ENCODE peak calls at places on chromosomes 2 and 18, in five cellular contexts. R is H9, Y is H1, C is neuronal stem cell, U is trophoblast cell. J is an unnamed sample.

GRCh38 chr2:28344756-28345291 is 47.8 kb upstream of the FOSL2 start:
- DNase-seq in R (no peak), Y (no peak), U (peak; percentile 92), C (no peak), J (no peak)

GRCh38 chr18:33495278-33495677 is 54.8 kb upstream of the CCDC178 start:
- DNase-seq in Y (no peak), R (peak; percentile 66), U (no peak), C (peak; percentile 14), J (peak; percentile 69)

GRCh38 chr2:61253136-61253535 is 91.1 kb downstream of the C2orf74 start:
- DNase-seq in R (no peak), Y (no peak), C (no peak), U (no peak), J (no peak)

GRCh38 chr18:49178736-49179135 is 228.0 kb upstream of the SMAD7 start:
- DNase-seq in U (no peak), C (no peak), Y (no peak), R (no peak), J (peak; percentile 33)

GRCh38 chr2:232436381-232437129 is 19.4 kb upstream of the ALPI start:
- DNase-seq in U (no peak), C (no peak), Y (no peak), R (peak; percentile 47), J (no peak)

GRCh38 chr18:49752095-49752457 is 61.3 kb downstream of the ACAA2 start:
- DNase-seq in R (no peak), C (no peak), Y (peak; percentile 34), U (no peak), J (no peak)

GRCh38 chr2:288002-288742 is at the start of gene ALKAL2:
- DNase-seq in C (no peak), U (no peak), R (peak; percentile 33), Y (peak; percentile 70), J (peak; percentile 15)

GRCh38 chr2:235066895-235067294 is 115.1 kb downstream of the SH3BP4 start:
- DNase-seq in R (no peak), Y (no peak), U (no peak), C (peak; percentile 65), J (no peak)

GRCh38 chr2:128779301-128780095 is 460.8 kb upstream of the HS6ST1 start:
- DNase-seq in R (peak; percentile 24), U (no peak), Y (peak; percentile 36), C (no peak), J (no peak)

GRCh38 chr18:5286525-5286924 is 9.0 kb downstream of the ZBTB14 start:
- DNase-seq in U (no peak), C (no peak), Y (no peak), R (no peak), J (no peak)

GRCh38 chr2:9831670-9832069 is 11.6 kb upstream of the TAF1B start:
- DNase-seq in Y (no peak), R (no peak), U (no peak), C (no peak), J (no peak)

GRCh38 chr2:206084870-206085741 is 868 bp downstream of the INO80D start:
- DNase-seq in Y (peak; percentile 72), R (peak; percentile 37), U (no peak), C (peak; percentile 33), J (peak; percentile 42)

GRCh38 chr18:13186687-13187086 is 31.9 kb upstream of the LDLRAD4 start:
- DNase-seq in C (no peak), R (no peak), Y (no peak), U (no peak), J (no peak)

GRCh38 chr2:64876137-64876647 is 113.0 kb upstream of the SLC1A4 start:
- DNase-seq in C (peak; percentile 76), U (peak; percentile 87), R (peak; percentile 69), Y (peak; percentile 53), J (peak; percentile 91)

GRCh38 chr2:101012706-101013181 is 10.7 kb downstream of the RPL31 start:
- DNase-seq in R (no peak), U (peak; percentile 19), C (peak; percentile 52), Y (peak; percentile 60), J (peak; percentile 52)

GRCh38 chr2:81481994-81482368 is 1177.4 kb upstream of the LRRTM1 start:
- DNase-seq in Y (no peak), C (no peak), R (no peak), U (peak; percentile 1), J (no peak)

GRCh38 chr2:121260370-121261154 is 24.4 kb downstream of the TFCP2L1 start:
- DNase-seq in U (no peak), Y (no peak), C (no peak), R (no peak), J (no peak)

GRCh38 chr18:36375118-36375517 is 77.6 kb downstream of the FHOD3 start:
- DNase-seq in R (no peak), U (no peak), C (no peak), Y (no peak), J (no peak)

GRCh38 chr2:151264157-151264835 is 2.6 kb upstream of the RBM43 start:
- DNase-seq in C (no peak), R (no peak), U (no peak), Y (no peak), J (no peak)

GRCh38 chr2:189363559-189363958 is 77.7 kb upstream of the WDR75 start:
- DNase-seq in Y (no peak), C (no peak), R (no peak), U (no peak), J (peak; percentile 56)

GRCh38 chr2:132267372-132267771 is 105.6 kb upstream of the ANKRD30BL start:
- DNase-seq in U (no peak), Y (peak; percentile 38), R (no peak), C (no peak), J (peak; percentile 9)

GRCh38 chr2:158953454-158953853 is 15.0 kb upstream of the TANC1 start:
- DNase-seq in C (no peak), R (no peak), Y (no peak), U (no peak), J (no peak)

GRCh38 chr2:97712693-97713295 is 582 bp upstream of the ZAP70 start:
- DNase-seq in C (no peak), Y (no peak), R (no peak), U (no peak), J (no peak)

GRCh38 chr2:71006287-71006686 is 11.6 kb upstream of the TEX261 start:
- DNase-seq in Y (no peak), R (no peak), C (no peak), U (no peak), J (no peak)

GRCh38 chr18:24315170-24315569 is 82.5 kb downstream of the OSBPL1A start:
- DNase-seq in U (no peak), R (no peak), C (no peak), Y (no peak), J (peak; percentile 67)

GRCh38 chr2:218852911-218853667 is 6.5 kb upstream of the WNT6 start:
- DNase-seq in C (peak; percentile 73), Y (peak; percentile 91), R (peak; percentile 79), U (peak; percentile 37), J (peak; percentile 44)

GRCh38 chr18:54161267-54161666 is 63.2 kb downstream of the MBD2 start:
- DNase-seq in R (no peak), Y (no peak), U (no peak), C (no peak), J (peak; percentile 19)

GRCh38 chr2:20590704-20591515 is 60.0 kb downstream of the HS1BP3 start:
- DNase-seq in U (peak; percentile 87), Y (no peak), C (no peak), R (no peak), J (no peak)

GRCh38 chr2:18749912-18750526 is 160.7 kb upstream of the NT5C1B start:
- DNase-seq in R (no peak), U (peak; percentile 34), C (peak; percentile 52), Y (peak; percentile 54), J (peak; percentile 68)

GRCh38 chr2:234839285-234839684 is 112.5 kb upstream of the SH3BP4 start:
- DNase-seq in C (no peak), R (no peak), Y (no peak), U (peak; percentile 98), J (peak; percentile 51)

GRCh38 chr18:80067321-80067720 is 33.1 kb downstream of the RBFA start:
- DNase-seq in Y (peak; percentile 27), R (no peak), C (no peak), U (no peak), J (no peak)

GRCh38 chr2:180327185-180327584 is 320.1 kb upstream of the CWC22 start:
- DNase-seq in U (no peak), R (no peak), Y (no peak), C (no peak), J (no peak)

GRCh38 chr2:117067917-117068316 is 746.6 kb upstream of the DDX18 start:
- DNase-seq in Y (no peak), R (no peak), U (no peak), C (no peak), J (no peak)
- H2BK12ac ChIP-seq in Y (no peak overlapping the region), R (no peak overlapping the region), U (no peak overlapping the region), C (no peak overlapping the region), J (no peak overlapping the region)

DNA sequence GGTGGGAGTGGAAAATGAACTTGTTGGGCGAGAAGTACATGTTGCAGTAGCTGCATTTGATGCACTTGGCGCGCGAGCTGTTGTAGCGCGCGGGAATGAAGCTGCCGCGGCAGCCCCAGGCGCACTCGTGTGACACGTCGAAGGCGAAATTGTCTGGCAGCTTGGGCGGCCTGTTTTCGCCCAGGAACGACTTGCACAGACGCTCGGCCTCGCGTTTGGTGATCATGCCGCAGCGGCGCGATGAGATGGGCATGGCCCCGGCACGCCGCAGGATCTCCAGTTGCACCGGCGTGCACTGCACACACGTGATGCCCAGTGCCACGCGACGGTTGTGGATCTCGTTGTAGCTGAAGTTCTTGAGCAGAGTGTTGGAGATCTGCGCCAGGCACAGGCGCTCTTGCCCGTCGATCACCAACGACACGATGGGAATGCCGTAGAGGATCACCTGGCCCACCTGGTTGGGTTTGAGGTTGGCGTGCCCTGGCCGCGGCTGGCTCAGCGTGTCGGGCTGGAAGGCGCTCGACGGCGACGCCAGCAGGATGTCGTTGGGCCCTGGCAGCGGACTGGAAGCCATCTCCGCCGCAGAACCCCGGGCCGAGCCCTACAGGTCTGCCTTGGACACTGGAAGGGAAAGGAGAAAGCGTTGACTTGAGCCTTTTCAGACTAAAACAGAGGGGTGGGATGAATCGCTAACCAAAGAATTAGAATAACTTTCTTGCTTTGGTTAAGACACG is 2.7 kb downstream of the SKOR2 start:
- DNase-seq in C (no peak), R (peak; percentile 66), Y (peak; percentile 63), U (no peak), J (no peak)
- H2BK120ac ChIP-seq in C (no peak overlapping the region), R (no peak overlapping the region), Y (no peak overlapping the region), U (no peak overlapping the region), J (no peak overlapping the region)

GRCh38 chr2:47298739-47299138 is 104.2 kb upstream of the MSH2 start:
- DNase-seq in R (no peak), Y (no peak), C (no peak), U (no peak), J (no peak)

GRCh38 chr2:47297767-47298401 is 105.1 kb upstream of the MSH2 start:
- DNase-seq in C (no peak), Y (no peak), R (no peak), U (no peak), J (peak; percentile 57)

GRCh38 chr2:47295133-47295980 is 107.6 kb upstream of the MSH2 start:
- DNase-seq in R (no peak), U (no peak), C (no peak), Y (no peak), J (no peak)

GRCh38 chr2:47293967-47294366 is 109.0 kb upstream of the MSH2 start:
- DNase-seq in U (no peak), C (no peak), R (no peak), Y (no peak), J (no peak)

GRCh38 chr2:47295981-47296350 is 107.0 kb upstream of the MSH2 start:
- DNase-seq in C (no peak), Y (no peak), R (no peak), U (no peak), J (no peak)
- H2BK12ac ChIP-seq in C (no peak overlapping the region), Y (no peak overlapping the region), R (no peak overlapping the region), U (no peak overlapping the region), J (no peak overlapping the region)

GRCh38 chr18:59520569-59520968 is 161.5 kb upstream of the LMAN1 start:
- DNase-seq in C (no peak), U (no peak), Y (no peak), R (no peak), J (no peak)
- H2BK120ac ChIP-seq in C (no peak overlapping the region), U (no peak overlapping the region), Y (no peak overlapping the region), R (no peak overlapping the region), J (no peak overlapping the region)